ENCODE peak calls at places on chromosomes 2 and 18, in eight cellular contexts. One of them, this sample, is unnamed.

GRCh38 chr2:67684991-67685390 is 287.9 kb downstream of the ETAA1 start:
- DNase-seq in esophagus squamous epithelium: no peak
- DNase-seq in SHP77: no peak
- DNase-seq in nucleus accumbens: no peak
- DNase-seq in A549: no peak
- DNase-seq in HT-29: no peak
- DNase-seq in GM10248: no peak
- DNase-seq in NCI-H1105: no peak
- DNase-seq in this sample: no peak

GRCh38 chr18:60910534-60910933 is 422.7 kb upstream of the CDH20 start:
- DNase-seq in esophagus squamous epithelium: no peak
- DNase-seq in SHP77: no peak
- DNase-seq in A549: no peak
- DNase-seq in HT-29: no peak
- DNase-seq in GM10248: no peak
- DNase-seq in NCI-H1105: no peak
- DNase-seq in nucleus accumbens: no peak
- DNase-seq in this sample: no peak

GRCh38 chr2:222799262-222799918 is 61.4 kb upstream of the ACSL3 start:
- DNase-seq in GM10248: no peak
- DNase-seq in nucleus accumbens: no peak
- DNase-seq in HT-29: no peak
- DNase-seq in NCI-H1105: no peak
- DNase-seq in esophagus squamous epithelium: no peak
- DNase-seq in A549: no peak
- DNase-seq in SHP77: no peak
- DNase-seq in this sample: no peak

GRCh38 chr2:55420244-55420713 is 623 bp upstream of the CCDC88A start:
- DNase-seq in GM10248: no peak
- DNase-seq in nucleus accumbens: no peak
- DNase-seq in esophagus squamous epithelium: no peak
- DNase-seq in SHP77: no peak
- DNase-seq in HT-29: no peak
- DNase-seq in NCI-H1105: no peak
- DNase-seq in A549: no peak
- DNase-seq in this sample: peak

GRCh38 chr2:128530025-128530573 is 211.4 kb upstream of the HS6ST1 start:
- DNase-seq in NCI-H1105: no peak
- DNase-seq in esophagus squamous epithelium: no peak
- DNase-seq in GM10248: no peak
- DNase-seq in A549: no peak
- DNase-seq in SHP77: no peak
- DNase-seq in nucleus accumbens: no peak
- DNase-seq in HT-29: no peak
- DNase-seq in this sample: no peak

GRCh38 chr2:236657801-236658200 is 88.2 kb downstream of the ACKR3 start:
- DNase-seq in nucleus accumbens: no peak
- DNase-seq in esophagus squamous epithelium: no peak
- DNase-seq in A549: no peak
- DNase-seq in SHP77: no peak
- DNase-seq in HT-29: no peak
- DNase-seq in NCI-H1105: no peak
- DNase-seq in GM10248: no peak
- DNase-seq in this sample: no peak

GRCh38 chr2:43412121-43412753 is 183.6 kb downstream of the THADA start:
- DNase-seq in SHP77: no peak
- DNase-seq in GM10248: no peak
- DNase-seq in NCI-H1105: no peak
- DNase-seq in esophagus squamous epithelium: no peak
- DNase-seq in nucleus accumbens: no peak
- DNase-seq in A549: peak
- DNase-seq in HT-29: no peak
- DNase-seq in this sample: peak

GRCh38 chr2:133609664-133610063 is 41.4 kb upstream of the NCKAP5 start:
- DNase-seq in HT-29: no peak
- DNase-seq in nucleus accumbens: no peak
- DNase-seq in esophagus squamous epithelium: no peak
- DNase-seq in NCI-H1105: no peak
- DNase-seq in GM10248: no peak
- DNase-seq in SHP77: no peak
- DNase-seq in A549: no peak
- DNase-seq in this sample: no peak

GRCh38 chr2:73020657-73021370 is 50.7 kb downstream of the SFXN5 start:
- DNase-seq in GM10248: no peak
- DNase-seq in esophagus squamous epithelium: no peak
- DNase-seq in HT-29: no peak
- DNase-seq in NCI-H1105: no peak
- DNase-seq in nucleus accumbens: no peak
- DNase-seq in SHP77: no peak
- DNase-seq in A549: peak
- DNase-seq in this sample: peak

GRCh38 chr2:54640834-54641540 is 82.5 kb upstream of the EML6 start:
- DNase-seq in esophagus squamous epithelium: no peak
- DNase-seq in nucleus accumbens: no peak
- DNase-seq in NCI-H1105: no peak
- DNase-seq in GM10248: no peak
- DNase-seq in SHP77: no peak
- DNase-seq in A549: no peak
- DNase-seq in HT-29: no peak
- DNase-seq in this sample: no peak

GRCh38 chr18:58525517-58525916 is 103.4 kb downstream of the ALPK2 start:
- DNase-seq in SHP77: no peak
- DNase-seq in HT-29: no peak
- DNase-seq in NCI-H1105: no peak
- DNase-seq in A549: no peak
- DNase-seq in GM10248: no peak
- DNase-seq in esophagus squamous epithelium: no peak
- DNase-seq in nucleus accumbens: no peak
- DNase-seq in this sample: peak

GRCh38 chr2:238381341-238382130 is 45.2 kb upstream of the ASB1 start:
- DNase-seq in A549: no peak
- DNase-seq in HT-29: no peak
- DNase-seq in GM10248: no peak
- DNase-seq in nucleus accumbens: no peak
- DNase-seq in NCI-H1105: no peak
- DNase-seq in esophagus squamous epithelium: no peak
- DNase-seq in SHP77: no peak
- DNase-seq in this sample: no peak

GRCh38 chr2:47003641-47004427 is 88.2 kb upstream of the MCFD2 start:
- DNase-seq in nucleus accumbens: no peak
- DNase-seq in NCI-H1105: no peak
- DNase-seq in esophagus squamous epithelium: no peak
- DNase-seq in HT-29: no peak
- DNase-seq in A549: no peak
- DNase-seq in GM10248: no peak
- DNase-seq in SHP77: no peak
- DNase-seq in this sample: no peak

GRCh38 chr2:127226132-127226519 is 6.0 kb upstream of the CYP27C1 start:
- DNase-seq in A549: no peak
- DNase-seq in SHP77: no peak
- DNase-seq in NCI-H1105: no peak
- DNase-seq in HT-29: no peak
- DNase-seq in GM10248: no peak
- DNase-seq in nucleus accumbens: no peak
- DNase-seq in esophagus squamous epithelium: no peak
- DNase-seq in this sample: no peak

GRCh38 chr2:200469708-200470600 is 39.9 kb downstream of the KCTD18 start:
- DNase-seq in A549: no peak
- DNase-seq in esophagus squamous epithelium: no peak
- DNase-seq in GM10248: no peak
- DNase-seq in SHP77: no peak
- DNase-seq in NCI-H1105: no peak
- DNase-seq in HT-29: no peak
- DNase-seq in nucleus accumbens: peak
- DNase-seq in this sample: no peak

GRCh38 chr2:127175406-127175805 is 44.7 kb downstream of the CYP27C1 start:
- DNase-seq in GM10248: no peak
- DNase-seq in A549: no peak
- DNase-seq in HT-29: no peak
- DNase-seq in NCI-H1105: no peak
- DNase-seq in nucleus accumbens: no peak
- DNase-seq in SHP77: no peak
- DNase-seq in esophagus squamous epithelium: no peak
- DNase-seq in this sample: peak

GRCh38 chr2:184308706-184309105 is 289.6 kb upstream of the ZNF804A start:
- DNase-seq in A549: no peak
- DNase-seq in HT-29: no peak
- DNase-seq in esophagus squamous epithelium: no peak
- DNase-seq in NCI-H1105: no peak
- DNase-seq in nucleus accumbens: no peak
- DNase-seq in GM10248: no peak
- DNase-seq in SHP77: no peak
- DNase-seq in this sample: no peak

GRCh38 chr2:239677455-239678185 is 276.8 kb upstream of the HDAC4 start:
- DNase-seq in HT-29: no peak
- DNase-seq in NCI-H1105: no peak
- DNase-seq in esophagus squamous epithelium: no peak
- DNase-seq in nucleus accumbens: no peak
- DNase-seq in GM10248: no peak
- DNase-seq in A549: no peak
- DNase-seq in SHP77: no peak
- DNase-seq in this sample: no peak

GRCh38 chr2:120871016-120871635 is 135.5 kb downstream of the GLI2 start:
- DNase-seq in nucleus accumbens: no peak
- DNase-seq in HT-29: no peak
- DNase-seq in SHP77: peak
- DNase-seq in GM10248: no peak
- DNase-seq in NCI-H1105: no peak
- DNase-seq in A549: no peak
- DNase-seq in esophagus squamous epithelium: no peak
- DNase-seq in this sample: no peak

GRCh38 chr2:75133621-75134020 is 65.7 kb downstream of the TACR1 start:
- DNase-seq in NCI-H1105: no peak
- DNase-seq in nucleus accumbens: no peak
- DNase-seq in HT-29: no peak
- DNase-seq in esophagus squamous epithelium: no peak
- DNase-seq in A549: no peak
- DNase-seq in GM10248: no peak
- DNase-seq in SHP77: no peak
- DNase-seq in this sample: no peak

GRCh38 chr2:96530474-96531357 is 5.8 kb upstream of the ARID5A start:
- DNase-seq in esophagus squamous epithelium: no peak
- DNase-seq in NCI-H1105: no peak
- DNase-seq in HT-29: no peak
- DNase-seq in SHP77: no peak
- DNase-seq in nucleus accumbens: no peak
- DNase-seq in GM10248: no peak
- DNase-seq in A549: no peak
- DNase-seq in this sample: no peak

GRCh38 chr2:224260605-224261004 is 141.3 kb downstream of the FAM124B start:
- DNase-seq in SHP77: no peak
- DNase-seq in esophagus squamous epithelium: no peak
- DNase-seq in HT-29: no peak
- DNase-seq in NCI-H1105: no peak
- DNase-seq in nucleus accumbens: no peak
- DNase-seq in A549: no peak
- DNase-seq in GM10248: no peak
- DNase-seq in this sample: peak

GRCh38 chr18:286515-287310 is 18.9 kb upstream of the THOC1 start:
- DNase-seq in A549: no peak
- DNase-seq in HT-29: peak
- DNase-seq in esophagus squamous epithelium: no peak
- DNase-seq in NCI-H1105: no peak
- DNase-seq in GM10248: no peak
- DNase-seq in nucleus accumbens: no peak
- DNase-seq in SHP77: no peak
- DNase-seq in this sample: peak

GRCh38 chr2:98909381-98910211 is 26.4 kb downstream of the CRACDL start:
- DNase-seq in SHP77: peak
- DNase-seq in esophagus squamous epithelium: no peak
- DNase-seq in GM10248: no peak
- DNase-seq in HT-29: peak
- DNase-seq in A549: no peak
- DNase-seq in nucleus accumbens: no peak
- DNase-seq in NCI-H1105: peak
- DNase-seq in this sample: peak

GRCh38 chr2:231308219-231308618 is 87.3 kb upstream of the B3GNT7 start:
- DNase-seq in SHP77: no peak
- DNase-seq in GM10248: no peak
- DNase-seq in esophagus squamous epithelium: no peak
- DNase-seq in HT-29: no peak
- DNase-seq in A549: no peak
- DNase-seq in NCI-H1105: no peak
- DNase-seq in nucleus accumbens: no peak
- DNase-seq in this sample: no peak

GRCh38 chr2:165746501-165746900 is 47.5 kb downstream of the GALNT3 start:
- DNase-seq in A549: no peak
- DNase-seq in GM10248: no peak
- DNase-seq in SHP77: no peak
- DNase-seq in esophagus squamous epithelium: no peak
- DNase-seq in NCI-H1105: no peak
- DNase-seq in nucleus accumbens: no peak
- DNase-seq in HT-29: no peak
- DNase-seq in this sample: no peak

GRCh38 chr2:25582079-25582830 is 91.1 kb downstream of the DTNB start:
- DNase-seq in nucleus accumbens: no peak
- DNase-seq in esophagus squamous epithelium: no peak
- DNase-seq in SHP77: no peak
- DNase-seq in HT-29: no peak
- DNase-seq in GM10248: no peak
- DNase-seq in NCI-H1105: no peak
- DNase-seq in A549: no peak
- DNase-seq in this sample: no peak